ENCODE peak calls at places on chromosomes 16 and 17, in seven cellular contexts. One of them, this sample, is unnamed.

GRCh38 chr17:42472709-42473521 is 14.2 kb downstream of the ATP6V0A1 start:
- DNase-seq in epithelial cell of proximal tubule: peak; percentile 13
- DNase-seq in AG10803: peak; percentile 97
- DNase-seq in nephron progenitor cell: no peak
- DNase-seq in endodermal cell: no peak
- DNase-seq in cardiac fibroblast: peak; percentile 94
- DNase-seq in suprapubic skin: no peak
- DNase-seq in this sample: no peak

GRCh38 chr16:73248316-73248715 is 200.4 kb upstream of the ZFHX3 start:
- DNase-seq in AG10803: no peak
- DNase-seq in suprapubic skin: no peak
- DNase-seq in nephron progenitor cell: no peak
- DNase-seq in cardiac fibroblast: no peak
- DNase-seq in epithelial cell of proximal tubule: no peak
- DNase-seq in endodermal cell: no peak
- DNase-seq in this sample: no peak

GRCh38 chr17:46812624-46813318 is 5.7 kb downstream of the WNT3 start:
- DNase-seq in suprapubic skin: no peak
- DNase-seq in epithelial cell of proximal tubule: no peak
- DNase-seq in AG10803: no peak
- DNase-seq in cardiac fibroblast: no peak
- DNase-seq in nephron progenitor cell: no peak
- DNase-seq in endodermal cell: no peak
- DNase-seq in this sample: no peak

GRCh38 chr17:70159980-70160379 is 9.4 kb upstream of the KCNJ2 start:
- DNase-seq in epithelial cell of proximal tubule: no peak
- DNase-seq in nephron progenitor cell: no peak
- DNase-seq in cardiac fibroblast: peak; percentile 28
- DNase-seq in endodermal cell: no peak
- DNase-seq in AG10803: no peak
- DNase-seq in suprapubic skin: no peak
- DNase-seq in this sample: no peak

GRCh38 chr17:16477255-16477654 is 14.7 kb downstream of the LRRC75A start:
- DNase-seq in AG10803: peak; percentile 85
- DNase-seq in epithelial cell of proximal tubule: no peak
- DNase-seq in suprapubic skin: no peak
- DNase-seq in endodermal cell: peak; percentile 90
- DNase-seq in cardiac fibroblast: peak; percentile 77
- DNase-seq in nephron progenitor cell: no peak
- DNase-seq in this sample: no peak

GRCh38 chr16:88804552-88805339 is 1.2 kb downstream of the CDT1 start:
- DNase-seq in endodermal cell: peak; percentile 80
- DNase-seq in cardiac fibroblast: no peak
- DNase-seq in suprapubic skin: no peak
- DNase-seq in epithelial cell of proximal tubule: no peak
- DNase-seq in nephron progenitor cell: no peak
- DNase-seq in AG10803: no peak
- DNase-seq in this sample: no peak

GRCh38 chr16:47017636-47018035 is 44.2 kb upstream of the DNAJA2 start:
- DNase-seq in epithelial cell of proximal tubule: no peak
- DNase-seq in AG10803: no peak
- DNase-seq in suprapubic skin: no peak
- DNase-seq in cardiac fibroblast: no peak
- DNase-seq in nephron progenitor cell: no peak
- DNase-seq in endodermal cell: no peak
- DNase-seq in this sample: no peak

GRCh38 chr17:70552982-70553334 is 383.6 kb downstream of the KCNJ2 start:
- DNase-seq in epithelial cell of proximal tubule: no peak
- DNase-seq in cardiac fibroblast: no peak
- DNase-seq in endodermal cell: no peak
- DNase-seq in suprapubic skin: no peak
- DNase-seq in nephron progenitor cell: no peak
- DNase-seq in AG10803: no peak
- DNase-seq in this sample: no peak

GRCh38 chr17:56009795-56010715 is 143.2 kb upstream of the ANKFN1 start:
- DNase-seq in endodermal cell: peak; percentile 63
- DNase-seq in cardiac fibroblast: no peak
- DNase-seq in nephron progenitor cell: peak; percentile 42
- DNase-seq in epithelial cell of proximal tubule: no peak
- DNase-seq in suprapubic skin: no peak
- DNase-seq in AG10803: no peak
- DNase-seq in this sample: no peak

GRCh38 chr17:65537845-65538678 is 23.4 kb downstream of the AXIN2 start:
- DNase-seq in AG10803: peak; percentile 83
- DNase-seq in epithelial cell of proximal tubule: no peak
- DNase-seq in nephron progenitor cell: no peak
- DNase-seq in endodermal cell: no peak
- DNase-seq in suprapubic skin: no peak
- DNase-seq in cardiac fibroblast: no peak
- DNase-seq in this sample: no peak

GRCh38 chr16:11949527-11949926 is 7.7 kb upstream of the NPIPB2 start:
- DNase-seq in AG10803: peak; percentile 60
- DNase-seq in epithelial cell of proximal tubule: no peak
- DNase-seq in cardiac fibroblast: peak; percentile 56
- DNase-seq in nephron progenitor cell: peak; percentile 27
- DNase-seq in endodermal cell: peak; percentile 84
- DNase-seq in suprapubic skin: no peak
- DNase-seq in this sample: no peak

GRCh38 chr17:80252871-80253270 is 7.8 kb upstream of the RNF213 start:
- DNase-seq in epithelial cell of proximal tubule: no peak
- DNase-seq in endodermal cell: peak; percentile 91
- DNase-seq in cardiac fibroblast: no peak
- DNase-seq in nephron progenitor cell: peak; percentile 67
- DNase-seq in AG10803: no peak
- DNase-seq in suprapubic skin: no peak
- DNase-seq in this sample: no peak

GRCh38 chr16:7209598-7209997 is 123.0 kb upstream of the RBFOX1 start:
- DNase-seq in nephron progenitor cell: no peak
- DNase-seq in epithelial cell of proximal tubule: no peak
- DNase-seq in AG10803: no peak
- DNase-seq in endodermal cell: no peak
- DNase-seq in cardiac fibroblast: no peak
- DNase-seq in suprapubic skin: no peak
- DNase-seq in this sample: no peak

GRCh38 chr17:37066322-37066905 is 117.7 kb downstream of the AATF start:
- DNase-seq in epithelial cell of proximal tubule: no peak
- DNase-seq in suprapubic skin: peak; percentile 43
- DNase-seq in cardiac fibroblast: no peak
- DNase-seq in nephron progenitor cell: no peak
- DNase-seq in AG10803: no peak
- DNase-seq in endodermal cell: peak; percentile 63
- DNase-seq in this sample: no peak

GRCh38 chr17:43553501-43554018 is 7.4 kb upstream of the ETV4 start:
- DNase-seq in nephron progenitor cell: no peak
- DNase-seq in epithelial cell of proximal tubule: no peak
- DNase-seq in AG10803: no peak
- DNase-seq in suprapubic skin: no peak
- DNase-seq in cardiac fibroblast: no peak
- DNase-seq in endodermal cell: peak; percentile 55
- DNase-seq in this sample: no peak

GRCh38 chr17:16818340-16818739 is 128.3 kb downstream of the CCDC144A start:
- DNase-seq in epithelial cell of proximal tubule: no peak
- DNase-seq in nephron progenitor cell: no peak
- DNase-seq in AG10803: no peak
- DNase-seq in endodermal cell: peak; percentile 90
- DNase-seq in suprapubic skin: no peak
- DNase-seq in cardiac fibroblast: no peak
- DNase-seq in this sample: no peak

DNA sequence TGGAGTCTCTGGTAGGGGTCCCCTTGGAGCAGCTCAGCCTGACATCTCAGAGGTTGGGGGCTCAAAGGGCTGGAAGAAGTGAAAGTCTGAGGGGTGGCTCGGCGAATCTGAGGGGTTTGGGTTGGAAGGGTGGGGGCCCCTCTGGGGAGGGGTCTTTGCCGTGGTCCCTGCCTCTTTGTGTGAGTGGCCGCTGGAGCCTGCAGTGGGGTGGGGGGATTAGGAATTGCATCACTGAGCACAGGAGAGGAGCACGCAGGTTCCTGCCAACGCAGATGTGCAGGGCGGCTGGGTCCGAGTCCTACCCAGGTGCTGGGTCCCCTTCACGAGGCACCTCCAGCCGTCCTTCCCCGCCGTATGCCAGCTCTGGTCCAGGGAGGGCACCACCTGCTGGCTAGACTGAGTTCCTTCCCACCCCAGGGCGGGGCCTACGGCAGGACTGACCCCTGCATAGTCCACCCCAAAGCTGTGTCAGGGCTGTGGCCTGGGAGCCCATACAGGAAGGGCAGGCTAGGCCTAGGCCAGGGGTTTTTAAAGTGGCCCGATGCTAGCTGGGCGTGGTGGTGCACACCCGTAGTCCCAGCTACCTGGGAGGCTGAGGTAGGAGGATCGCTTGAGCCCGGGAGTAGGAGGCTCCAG is 9.9 kb downstream of the FMNL1 start:
- DNase-seq in AG10803: no peak
- DNase-seq in nephron progenitor cell: peak; percentile 49
- DNase-seq in suprapubic skin: peak; percentile 59
- DNase-seq in cardiac fibroblast: peak; percentile 29
- DNase-seq in endodermal cell: peak; percentile 89
- DNase-seq in epithelial cell of proximal tubule: no peak
- DNase-seq in this sample: no peak
- TF ChIP-seq CTCF in AG10803: peak; percentile 31
- TF ChIP-seq CTCF in nephron progenitor cell: peak; percentile 25
- TF ChIP-seq CTCF in suprapubic skin: no peak
- TF ChIP-seq CTCF in cardiac fibroblast: peak; percentile 44
- TF ChIP-seq CTCF in endodermal cell: peak; percentile 75
- TF ChIP-seq CTCF in epithelial cell of proximal tubule: peak; percentile 56
- TF ChIP-seq CTCF in this sample: peak; percentile 52

GRCh38 chr17:81822312-81822637 is 10.8 kb downstream of the MCRIP1 start:
- DNase-seq in AG10803: no peak
- DNase-seq in nephron progenitor cell: no peak
- DNase-seq in suprapubic skin: no peak
- DNase-seq in epithelial cell of proximal tubule: no peak
- DNase-seq in cardiac fibroblast: no peak
- DNase-seq in endodermal cell: no peak
- DNase-seq in this sample: no peak

GRCh38 chr17:81822996-81823799 is 9.9 kb downstream of the MCRIP1 start:
- DNase-seq in cardiac fibroblast: no peak
- DNase-seq in endodermal cell: no peak
- DNase-seq in nephron progenitor cell: no peak
- DNase-seq in AG10803: no peak
- DNase-seq in epithelial cell of proximal tubule: no peak
- DNase-seq in suprapubic skin: no peak
- DNase-seq in this sample: no peak

GRCh38 chr17:81819648-81820171 is 13.4 kb downstream of the MCRIP1 start:
- DNase-seq in endodermal cell: no peak
- DNase-seq in nephron progenitor cell: no peak
- DNase-seq in AG10803: no peak
- DNase-seq in cardiac fibroblast: no peak
- DNase-seq in suprapubic skin: no peak
- DNase-seq in epithelial cell of proximal tubule: no peak
- DNase-seq in this sample: no peak

GRCh38 chr17:81821147-81821546 is 11.9 kb downstream of the MCRIP1 start:
- DNase-seq in nephron progenitor cell: no peak
- DNase-seq in epithelial cell of proximal tubule: no peak
- DNase-seq in AG10803: no peak
- DNase-seq in suprapubic skin: no peak
- DNase-seq in endodermal cell: no peak
- DNase-seq in cardiac fibroblast: no peak
- DNase-seq in this sample: no peak

DNA sequence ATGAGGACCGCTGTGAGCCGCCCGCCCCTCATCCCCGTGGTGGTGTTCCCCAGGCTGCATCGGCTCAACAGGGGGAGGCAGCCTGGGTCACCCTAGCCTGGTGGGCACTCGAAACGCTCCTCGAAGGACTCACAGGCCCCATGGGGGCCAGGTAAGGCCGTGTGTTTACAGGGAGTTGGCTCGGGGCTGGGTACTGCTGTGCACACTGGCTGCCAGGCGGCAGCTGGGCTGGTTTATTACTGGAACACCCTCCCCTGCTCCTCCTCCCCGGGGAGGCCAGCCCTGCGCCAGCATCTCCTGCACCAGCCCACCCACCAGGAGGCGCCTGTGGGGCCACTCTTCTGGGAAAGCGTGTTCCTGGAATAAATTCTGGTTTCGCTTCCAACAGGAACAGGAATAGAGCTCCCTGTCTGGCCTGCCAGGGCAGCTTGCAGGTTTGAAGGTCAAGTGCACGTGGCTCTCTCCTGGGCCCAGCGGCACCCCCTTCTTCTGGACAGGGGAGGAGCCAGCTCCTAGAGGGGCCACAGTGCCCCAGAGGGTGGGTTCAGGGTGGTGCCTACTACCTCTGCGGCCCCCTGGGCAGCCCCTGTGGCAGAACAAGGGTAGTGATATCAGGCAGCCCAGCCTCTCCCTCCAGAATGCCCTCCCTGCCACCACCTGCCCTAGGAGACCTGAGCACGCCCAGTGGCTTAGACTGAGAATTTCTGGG is 11.3 kb downstream of the MCRIP1 start:
- DNase-seq in cardiac fibroblast: peak; percentile 56
- DNase-seq in AG10803: peak; percentile 73
- DNase-seq in suprapubic skin: peak; percentile 85
- DNase-seq in epithelial cell of proximal tubule: no peak
- DNase-seq in endodermal cell: peak; percentile 90
- DNase-seq in nephron progenitor cell: peak; percentile 56
- DNase-seq in this sample: no peak
- TF ChIP-seq CTCF in cardiac fibroblast: peak; percentile 59
- TF ChIP-seq CTCF in AG10803: peak; percentile 65
- TF ChIP-seq CTCF in suprapubic skin: peak; percentile 29
- TF ChIP-seq CTCF in epithelial cell of proximal tubule: peak; percentile 71
- TF ChIP-seq CTCF in endodermal cell: peak; percentile 71
- TF ChIP-seq CTCF in nephron progenitor cell: peak; percentile 25
- TF ChIP-seq CTCF in this sample: peak; percentile 37

GRCh38 chr16:3482659-3483241 is 12.5 kb downstream of the C16orf90 start:
- DNase-seq in epithelial cell of proximal tubule: no peak
- DNase-seq in cardiac fibroblast: no peak
- DNase-seq in AG10803: no peak
- DNase-seq in endodermal cell: peak; percentile 45
- DNase-seq in nephron progenitor cell: no peak
- DNase-seq in suprapubic skin: no peak
- DNase-seq in this sample: no peak
- TF ChIP-seq CTCF in epithelial cell of proximal tubule: no peak
- TF ChIP-seq CTCF in cardiac fibroblast: no peak
- TF ChIP-seq CTCF in AG10803: no peak
- TF ChIP-seq CTCF in endodermal cell: no peak
- TF ChIP-seq CTCF in nephron progenitor cell: no peak
- TF ChIP-seq CTCF in suprapubic skin: no peak
- TF ChIP-seq CTCF in this sample: no peak

DNA sequence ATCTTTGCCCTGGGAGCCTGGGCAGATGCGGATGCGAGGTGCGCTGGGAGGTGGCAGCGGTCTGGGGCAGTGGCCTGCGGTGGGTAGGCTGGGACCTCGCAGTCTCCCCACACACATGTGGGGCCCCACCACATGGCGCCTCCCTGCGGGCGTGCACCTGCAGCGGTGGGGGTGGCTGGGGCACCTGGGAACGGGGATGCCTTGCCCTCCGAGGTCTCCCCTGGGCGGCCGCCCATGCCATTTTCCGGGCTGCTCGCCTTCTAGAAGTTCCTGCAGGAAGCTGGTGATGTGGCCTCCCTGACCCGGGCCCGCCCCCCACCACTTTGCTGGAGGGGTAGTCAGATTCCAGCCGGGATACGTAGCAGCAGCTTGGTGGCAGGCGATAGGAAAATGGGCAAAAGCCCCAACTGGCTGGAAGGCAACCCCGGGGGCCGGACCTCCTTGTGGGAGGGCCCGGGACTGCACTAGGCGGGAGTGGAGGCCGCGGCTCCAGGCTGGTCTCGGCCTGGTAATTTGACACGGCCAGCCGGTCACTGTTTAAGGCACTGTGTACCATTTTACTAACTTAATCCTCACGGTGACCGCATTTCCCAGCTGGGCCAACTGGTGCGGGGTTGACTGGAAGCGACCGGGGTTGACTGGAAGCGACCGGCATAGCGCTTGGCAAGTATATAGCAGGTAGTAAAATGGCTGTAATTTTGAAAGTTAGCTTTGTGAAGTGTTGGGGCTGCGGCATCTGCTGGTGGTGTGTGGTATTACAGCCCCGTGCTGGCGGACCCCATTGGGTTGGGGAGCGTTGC is 38.5 kb downstream of the IGF2BP1 start:
- DNase-seq in nephron progenitor cell: peak; percentile 80
- DNase-seq in AG10803: peak; percentile 41
- DNase-seq in cardiac fibroblast: peak; percentile 72
- DNase-seq in endodermal cell: peak; percentile 96
- DNase-seq in epithelial cell of proximal tubule: peak; percentile 10
- DNase-seq in suprapubic skin: no peak
- DNase-seq in this sample: no peak
- TF ChIP-seq CTCF in nephron progenitor cell: peak; percentile 80
- TF ChIP-seq CTCF in AG10803: peak; percentile 85
- TF ChIP-seq CTCF in cardiac fibroblast: peak; percentile 88
- TF ChIP-seq CTCF in endodermal cell: peak; percentile 83
- TF ChIP-seq CTCF in epithelial cell of proximal tubule: peak; percentile 83
- TF ChIP-seq CTCF in suprapubic skin: peak; percentile 40
- TF ChIP-seq CTCF in this sample: peak; percentile 78